ENCODE peak calls at places on chromosomes 5 and 9, in four cellular contexts. T is SK-N-SH, P is HepG2, E is H1. X is an unnamed sample.

GRCh38 chr5:140630296-140630695 is 2.7 kb downstream of the CD14 start:
- DNase-seq in T (no peak), P (no peak), E (no peak), X (no peak)

GRCh38 chr9:120936011-120936763 is 9.6 kb upstream of the TRAF1 start:
- DNase-seq in P (peak; percentile 65), T (peak; percentile 83), E (peak; percentile 66), X (peak; percentile 56)

GRCh38 chr9:114902773-114903589 is 27.4 kb downstream of the TNFSF8 start:
- DNase-seq in E (no peak), T (no peak), P (no peak), X (no peak)

GRCh38 chr5:136811086-136811485 is 445.7 kb upstream of the TRPC7 start:
- DNase-seq in P (no peak), T (no peak), E (no peak), X (no peak)

GRCh38 chr5:32916648-32917047 is 205.5 kb downstream of the NPR3 start:
- DNase-seq in T (no peak), E (peak; percentile 29), P (peak; percentile 33), X (no peak)

GRCh38 chr5:149152317-149152746 is 11.0 kb downstream of the ABLIM3 start:
- DNase-seq in P (peak; percentile 97), E (no peak), T (no peak), X (no peak)

GRCh38 chr5:2021484-2022176 is 138.9 kb upstream of the IRX4 start:
- DNase-seq in E (no peak), P (no peak), T (no peak), X (no peak)

GRCh38 chr9:109574061-109574882 is 76.2 kb upstream of the PTPN3 start:
- DNase-seq in T (peak; percentile 42), P (peak; percentile 36), E (no peak), X (no peak)

GRCh38 chr5:136814621-136815378 is 449.5 kb upstream of the TRPC7 start:
- DNase-seq in T (no peak), E (no peak), P (no peak), X (no peak)

GRCh38 chr9:84139296-84140100 is 158.9 kb downstream of the RMI1 start:
- DNase-seq in T (no peak), P (no peak), E (no peak), X (no peak)

GRCh38 chr5:107247427-107247826 is 423.3 kb downstream of the EFNA5 start:
- DNase-seq in E (no peak), P (no peak), T (no peak), X (no peak)

GRCh38 chr9:120909904-120910303 is 16.7 kb downstream of the TRAF1 start:
- DNase-seq in T (no peak), P (no peak), E (no peak), X (no peak)

GRCh38 chr9:111870774-111871542 is 25.7 kb upstream of the UGCG start:
- DNase-seq in P (no peak), E (no peak), T (no peak), X (no peak)

GRCh38 chr5:132011561-132012384 is at the start of gene ACSL6:
- DNase-seq in E (no peak), T (peak; percentile 89), P (no peak), X (no peak)

GRCh38 chr9:34522971-34523797 is at the start of gene ENHO:
- DNase-seq in P (peak; percentile 65), E (peak; percentile 82), T (peak; percentile 99), X (peak; percentile 81)

GRCh38 chr5:137487600-137487999 is 11.5 kb downstream of the SPOCK1 start:
- DNase-seq in E (no peak), T (no peak), P (no peak), X (no peak)

GRCh38 chr5:39370555-39371366 is 6.5 kb upstream of the C9 start:
- DNase-seq in P (no peak), E (no peak), T (no peak), X (no peak)

GRCh38 chr5:179732918-179733763 is 519 bp downstream of the MAML1 start:
- DNase-seq in T (peak; percentile 83), E (no peak), P (no peak), X (peak; percentile 39)

GRCh38 chr5:180332051-180332517 is 21.1 kb downstream of the GFPT2 start:
- DNase-seq in T (peak; percentile 31), E (peak; percentile 71), P (no peak), X (no peak)

GRCh38 chr5:5077236-5077635 is 62.9 kb upstream of the ADAMTS16 start:
- DNase-seq in T (no peak), P (no peak), E (no peak), X (no peak)

GRCh38 chr9:121026768-121027167 is 23.3 kb downstream of the C5 start:
- DNase-seq in E (no peak), P (peak; percentile 3), T (no peak), X (no peak)

GRCh38 chr9:16883586-16883985 is 13.1 kb upstream of the BNC2 start:
- DNase-seq in E (no peak), P (no peak), T (no peak), X (no peak)

GRCh38 chr9:130604295-130604694 is 24.9 kb downstream of the FUBP3 start:
- DNase-seq in T (no peak), P (no peak), E (no peak), X (no peak)

GRCh38 chr5:143318270-143318669 is 85.2 kb downstream of the NR3C1 start:
- DNase-seq in P (no peak), E (no peak), T (no peak), X (no peak)

GRCh38 chr9:96425500-96426169 is 7.5 kb upstream of the ZNF367 start:
- DNase-seq in E (no peak), P (no peak), T (no peak), X (no peak)

GRCh38 chr9:7549261-7549660 is 250.3 kb downstream of the DMAC1 start:
- DNase-seq in E (no peak), T (no peak), P (no peak), X (no peak)

GRCh38 chr5:36756848-36757247 is 119.7 kb upstream of the NIPBL start:
- DNase-seq in P (no peak), T (no peak), E (no peak), X (no peak)

GRCh38 chr9:7273575-7273974 is 515.8 kb downstream of the KDM4C start:
- DNase-seq in E (no peak), P (no peak), T (no peak), X (no peak)

GRCh38 chr5:96256795-96257470 is 176.1 kb downstream of the PCSK1 start:
- DNase-seq in E (no peak), T (peak; percentile 59), P (no peak), X (no peak)

GRCh38 chr5:72783354-72783753 is 33.1 kb upstream of the TNPO1 start:
- DNase-seq in T (no peak), E (no peak), P (no peak), X (no peak)

GRCh38 chr5:72786676-72787075 is 29.8 kb upstream of the TNPO1 start:
- DNase-seq in T (no peak), P (no peak), E (no peak), X (no peak)

GRCh38 chr5:72779520-72779919 is 36.9 kb upstream of the TNPO1 start:
- DNase-seq in P (no peak), T (no peak), E (no peak), X (no peak)

GRCh38 chr5:72785796-72786195 is 30.7 kb upstream of the TNPO1 start:
- DNase-seq in T (no peak), E (no peak), P (no peak), X (no peak)

DNA sequence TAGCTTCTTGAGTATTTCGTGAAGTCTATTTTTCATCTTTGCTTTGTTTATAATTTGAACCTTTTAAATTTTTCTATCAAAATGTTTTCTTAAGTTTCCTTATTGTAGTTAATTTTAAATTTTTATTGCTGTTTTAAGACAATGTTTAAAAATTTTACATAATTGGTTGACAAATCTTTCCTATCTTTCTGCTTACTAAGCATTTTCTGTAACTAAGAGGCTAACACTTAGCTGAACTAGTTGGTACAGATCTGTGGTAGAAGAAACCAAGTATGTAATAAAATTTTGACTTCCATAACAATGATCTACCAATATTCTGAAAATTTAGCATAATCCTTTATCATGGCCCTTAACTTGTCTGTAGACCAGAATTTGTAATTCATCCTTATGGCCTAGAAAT is 32.3 kb upstream of the TNPO1 start:
- DNase-seq in E (no peak), P (no peak), T (no peak), X (no peak)
- TF ChIP-seq TAF1 in E (no peak), P (no peak), T (no peak), X (no peak)

GRCh38 chr9:106062252-106062651 is 367.9 kb downstream of the TMEM38B start:
- DNase-seq in P (no peak), E (no peak), T (no peak), X (no peak)

GRCh38 chr9:106060885-106061284 is 366.5 kb downstream of the TMEM38B start:
- DNase-seq in E (no peak), T (no peak), P (no peak), X (no peak)

GRCh38 chr9:106058460-106058859 is 364.1 kb downstream of the TMEM38B start:
- DNase-seq in T (no peak), E (no peak), P (no peak), X (no peak)

GRCh38 chr9:106056328-106056727 is 362.0 kb downstream of the TMEM38B start:
- DNase-seq in T (no peak), P (no peak), E (no peak), X (no peak)

DNA sequence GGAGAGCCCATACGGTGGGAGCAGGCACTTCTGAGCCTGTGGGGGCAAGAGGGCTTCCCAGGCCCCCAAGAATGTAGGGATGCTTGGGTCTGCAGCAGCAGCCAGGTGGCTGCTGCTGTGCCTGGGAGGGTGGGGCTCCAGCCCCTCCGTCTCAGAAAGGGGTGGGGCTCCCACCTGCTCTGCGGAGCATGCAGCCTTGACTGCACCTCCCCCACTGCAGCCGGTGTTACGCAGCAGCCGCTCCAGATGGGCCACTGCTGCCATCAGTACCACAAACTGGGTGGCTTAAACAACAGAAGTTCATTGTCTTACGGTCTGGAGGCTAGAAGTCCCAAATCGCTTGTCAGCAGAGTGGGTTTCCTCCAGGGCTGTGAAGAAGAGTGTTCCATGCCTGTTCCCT is 365.5 kb downstream of the TMEM38B start:
- DNase-seq in T (no peak), E (no peak), P (no peak), X (no peak)
- TF ChIP-seq TAF1 in T (no peak), E (no peak), P (no peak), X (no peak)

GRCh38 chr9:3903906-3904305 is 378.1 kb upstream of the RFX3 start:
- DNase-seq in P (no peak), T (no peak), E (no peak), X (no peak)
- TF ChIP-seq TAF1 in P (no peak), T (no peak), E (no peak), X (no peak)

DNA sequence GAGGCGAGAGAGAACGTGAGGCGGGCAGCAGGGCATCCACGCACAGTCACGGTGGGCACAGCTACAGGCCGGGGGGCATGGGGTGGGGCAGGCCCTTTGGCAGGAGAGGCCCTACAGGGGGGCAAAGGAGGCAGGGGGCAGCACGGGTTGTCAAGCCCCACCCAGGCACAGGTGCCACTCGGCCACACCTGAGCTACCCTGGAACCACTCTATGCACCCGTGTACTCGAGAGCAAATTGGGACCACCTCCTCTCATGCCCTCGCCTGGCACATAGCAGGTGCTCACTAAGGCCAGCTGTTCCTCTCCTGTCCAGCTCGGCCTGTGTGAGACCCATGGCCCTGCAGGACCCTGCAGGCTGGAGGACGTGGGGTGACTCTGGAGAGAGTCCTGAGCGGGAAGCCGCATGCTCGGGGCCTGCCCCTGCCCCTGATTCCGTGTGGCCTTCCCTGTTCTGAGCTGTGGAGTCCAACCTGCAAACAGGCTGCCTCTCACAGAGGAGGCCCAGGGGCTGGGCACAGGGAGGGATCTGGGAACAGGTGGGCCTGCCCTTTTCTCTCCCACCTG is 31.4 kb upstream of the SARDH start:
- DNase-seq in T (no peak), E (no peak), P (no peak), X (no peak)
- TF ChIP-seq TAF1 in T (no peak), E (no peak), P (no peak), X (no peak)

GRCh38 chr9:131722260-131722659 is 17.6 kb downstream of the RAPGEF1 start:
- DNase-seq in T (peak; percentile 40), P (no peak), E (no peak), X (no peak)
- TF ChIP-seq TAF1 in T (no peak), P (no peak), E (no peak), X (no peak)

GRCh38 chr9:26219961-26220360 is 541.7 kb upstream of the TUSC1 start:
- DNase-seq in E (no peak), P (no peak), T (no peak), X (no peak)
- TF ChIP-seq TAF1 in E (no peak), P (no peak), T (no peak), X (no peak)